ENCODE peak calls at places on chromosomes 2 and 18, in five cellular contexts. W is Peyer's patch, T is K562, L is GM12892, O is IMR-90. G is an unnamed sample.

GRCh38 chr2:7191927-7192326 is 274.7 kb downstream of the RNF144A start:
- DNase-seq in O (peak; percentile 62), T (no peak), L (no peak), W (no peak), G (no peak)

GRCh38 chr2:72010647-72011355 is 136.9 kb downstream of the CYP26B1 start:
- DNase-seq in W (no peak), T (no peak), L (no peak), O (no peak), G (no peak)

GRCh38 chr2:113831156-113831555 is 58.7 kb upstream of the ACTR3 start:
- DNase-seq in O (peak; percentile 13), W (no peak), L (no peak), T (no peak), G (no peak)

GRCh38 chr18:78812067-78812466 is 167.6 kb upstream of the SALL3 start:
- DNase-seq in T (no peak), W (no peak), O (no peak), L (no peak), G (no peak)

GRCh38 chr2:234590076-234590475 is 93.2 kb upstream of the ARL4C start:
- DNase-seq in L (no peak), T (no peak), W (no peak), O (no peak), G (no peak)

GRCh38 chr2:105795575-105795934 is 50.8 kb downstream of the NCK2 start:
- DNase-seq in L (no peak), W (no peak), T (no peak), O (no peak), G (no peak)

GRCh38 chr2:134508396-134508795 is 210.4 kb downstream of the TMEM163 start:
- DNase-seq in T (no peak), L (no peak), O (no peak), W (no peak), G (no peak)

GRCh38 chr2:17355608-17356329 is 162.5 kb downstream of the RAD51AP2 start:
- DNase-seq in O (no peak), T (no peak), W (no peak), L (no peak), G (no peak)

GRCh38 chr18:28512357-28512756 is 335.4 kb upstream of the CDH2 start:
- DNase-seq in O (no peak), L (no peak), W (no peak), T (no peak), G (no peak)

GRCh38 chr2:216222650-216223352 is 113.7 kb downstream of the XRCC5 start:
- DNase-seq in L (no peak), W (no peak), O (peak; percentile 67), T (no peak), G (peak; percentile 11)

GRCh38 chr2:118050386-118050785 is 36.5 kb upstream of the CCDC93 start:
- DNase-seq in W (no peak), O (no peak), L (no peak), T (no peak), G (no peak)

GRCh38 chr18:68316636-68317035 is 398.3 kb downstream of the TMX3 start:
- DNase-seq in W (no peak), L (no peak), T (no peak), O (peak; percentile 28), G (no peak)

GRCh38 chr2:119106301-119106897 is 52.2 kb downstream of the C1QL2 start:
- DNase-seq in W (no peak), O (peak; percentile 33), L (no peak), T (peak; percentile 42), G (peak; percentile 46)

GRCh38 chr2:229952256-229952835 is 30.0 kb downstream of the FBXO36 start:
- DNase-seq in O (no peak), L (no peak), T (no peak), W (no peak), G (no peak)

GRCh38 chr2:28185881-28186280 is 206.8 kb upstream of the FOSL2 start:
- DNase-seq in L (no peak), W (no peak), T (no peak), O (peak; percentile 90), G (no peak)

GRCh38 chr18:48889981-48890735 is 60.6 kb downstream of the SMAD7 start:
- DNase-seq in W (no peak), L (no peak), O (no peak), T (no peak), G (no peak)

GRCh38 chr2:19250906-19251305 is 107.5 kb downstream of the OSR1 start:
- DNase-seq in T (no peak), W (no peak), L (no peak), O (no peak), G (no peak)
- TF ChIP-seq POLR2A in T (no peak), W (no peak), L (no peak), O (no peak), G (no peak)

GRCh38 chr18:3177902-3178687 is 41.7 kb downstream of the MYOM1 start:
- DNase-seq in T (no peak), O (peak; percentile 19), L (peak; percentile 25), W (peak; percentile 88), G (peak; percentile 80)
- TF ChIP-seq POLR2A in T (no peak), O (no peak), L (peak; percentile 74), W (no peak), G (peak; percentile 60)

GRCh38 chr2:174951746-174952145 is 53.4 kb downstream of the CHN1 start:
- DNase-seq in W (no peak), O (peak; percentile 87), T (no peak), L (no peak), G (no peak)

GRCh38 chr2:174949988-174950687 is 55.0 kb downstream of the CHN1 start:
- DNase-seq in T (no peak), O (no peak), W (no peak), L (no peak), G (no peak)

GRCh38 chr2:174957049-174957448 is 48.1 kb downstream of the CHN1 start:
- DNase-seq in O (no peak), T (no peak), L (no peak), W (no peak), G (no peak)

GRCh38 chr2:174952607-174953006 is 52.6 kb downstream of the CHN1 start:
- DNase-seq in W (no peak), L (no peak), O (peak; percentile 71), T (no peak), G (no peak)
- TF ChIP-seq POLR2A in W (no peak), L (no peak), O (no peak), T (no peak), G (no peak)

DNA sequence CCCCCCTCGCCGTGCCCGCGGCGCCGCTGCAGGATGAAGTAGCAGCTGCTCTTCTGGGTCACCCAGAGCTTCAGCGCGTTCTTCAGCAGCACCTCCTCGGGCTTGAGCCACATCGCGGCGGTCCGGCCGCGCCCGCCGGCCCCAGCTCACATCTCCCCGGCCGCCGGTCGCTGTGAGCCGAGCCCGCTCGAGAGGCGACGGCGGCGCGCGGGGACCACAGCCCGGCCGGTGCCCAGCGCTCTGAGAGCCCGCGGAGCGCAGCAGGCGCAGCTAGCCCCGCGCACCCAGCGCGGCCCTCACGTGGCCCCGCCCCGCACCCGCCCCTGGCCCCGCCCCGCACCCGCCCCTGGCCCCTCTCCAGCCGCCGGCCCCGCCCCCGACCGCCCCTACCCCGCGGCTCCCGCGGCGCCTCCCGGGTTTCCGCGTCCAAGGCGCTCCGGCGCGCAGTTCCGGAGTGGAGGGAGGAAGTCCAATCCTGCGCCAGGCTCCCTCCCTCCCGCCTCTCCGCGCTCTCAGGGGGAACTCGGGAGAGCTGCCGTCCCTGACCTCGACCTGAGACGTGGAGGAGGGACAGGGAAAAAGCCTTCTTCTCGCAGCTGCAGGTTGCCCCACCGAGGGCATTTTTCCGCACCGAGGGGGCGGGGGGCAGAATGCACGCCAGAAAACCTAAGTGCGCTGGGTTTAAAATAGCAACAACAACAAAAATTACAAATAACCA is at the start of gene TBC1D8:
- DNase-seq in T (peak; percentile 97), W (peak; percentile 91), L (peak; percentile 59), O (peak; percentile 68), G (peak; percentile 67)
- TF ChIP-seq POLR2A in T (peak; percentile 57), W (peak; percentile 89), L (no peak), O (no peak), G (no peak)

GRCh38 chr2:217294211-217294610 is 434.3 kb upstream of the TNP1 start:
- DNase-seq in W (no peak), T (no peak), L (no peak), O (no peak), G (no peak)
- TF ChIP-seq POLR2A in W (no peak), T (no peak), L (no peak), O (no peak), G (no peak)

G was measured in erythroblast.